ENCODE peak calls at places on chromosomes 2 and 18, in five cellular contexts. W is HL-60, T is transverse colon, H is GM12878, U is H1. P is an unnamed sample.

GRCh38 chr18:48988508-48989303 is 37.9 kb upstream of the SMAD7 start:
- DNase-seq in T (no peak), W (no peak), U (no peak), H (no peak), P (no peak)

GRCh38 chr2:105796131-105796638 is 51.5 kb downstream of the NCK2 start:
- DNase-seq in U (no peak), W (peak; percentile 84), H (no peak), T (no peak), P (no peak)

GRCh38 chr18:35729971-35730668 is 148.6 kb downstream of the GALNT1 start:
- DNase-seq in T (no peak), U (no peak), H (no peak), W (no peak), P (no peak)

GRCh38 chr2:177403822-177404221 is 11.2 kb downstream of the AGPS start:
- DNase-seq in W (no peak), U (no peak), T (no peak), H (no peak), P (no peak)

GRCh38 chr2:241968417-241968816 is 98.9 kb downstream of the RTP5 start:
- DNase-seq in U (no peak), T (no peak), H (no peak), W (no peak), P (no peak)

GRCh38 chr2:219662566-219662965 is 35.1 kb downstream of the SLC4A3 start:
- DNase-seq in W (no peak), U (no peak), T (no peak), H (no peak), P (no peak)

GRCh38 chr18:39184176-39184575 is 1618.6 kb upstream of the CELF4 start:
- DNase-seq in H (no peak), W (no peak), T (no peak), U (no peak), P (no peak)

GRCh38 chr2:237472187-237472712 is 14.8 kb upstream of the MLPH start:
- DNase-seq in H (no peak), W (no peak), T (no peak), U (no peak), P (no peak)

GRCh38 chr2:28036307-28036706 is 145.8 kb downstream of the BABAM2 start:
- DNase-seq in W (no peak), T (no peak), U (no peak), H (no peak), P (no peak)

GRCh38 chr2:196535742-196536141 is 103.8 kb upstream of the CCDC150 start:
- DNase-seq in T (no peak), W (no peak), U (no peak), H (no peak), P (no peak)

GRCh38 chr2:2812117-2812516 is 481.0 kb upstream of the MYT1L start:
- DNase-seq in H (no peak), T (no peak), U (no peak), W (no peak), P (no peak)

GRCh38 chr2:217978536-217979150 is 24.2 kb downstream of the TNS1 start:
- DNase-seq in W (no peak), T (no peak), H (no peak), U (no peak), P (no peak)
- TF ChIP-seq POLR2AphosphoS5 in W (no peak), T (no peak), H (no peak), U (no peak), P (no peak)

GRCh38 chr2:44682459-44682858 is 259.0 kb upstream of the SIX3 start:
- DNase-seq in W (no peak), U (no peak), H (no peak), T (no peak), P (no peak)
- TF ChIP-seq POLR2AphosphoS5 in W (no peak), U (no peak), H (no peak), T (no peak), P (no peak)

GRCh38 chr2:128585706-128586105 is 267.0 kb upstream of the HS6ST1 start:
- DNase-seq in W (no peak), H (no peak), U (no peak), T (no peak), P (no peak)
- TF ChIP-seq POLR2AphosphoS5 in W (no peak), H (no peak), U (no peak), T (no peak), P (no peak)

GRCh38 chr2:127064642-127065250 is 42.2 kb downstream of the BIN1 start:
- DNase-seq in W (peak; percentile 88), H (no peak), U (peak; percentile 43), T (peak; percentile 85), P (peak; percentile 84)
- TF ChIP-seq POLR2AphosphoS5 in W (peak; percentile 94), H (no peak), U (no peak), T (peak; percentile 73), P (peak; percentile 4)

DNA sequence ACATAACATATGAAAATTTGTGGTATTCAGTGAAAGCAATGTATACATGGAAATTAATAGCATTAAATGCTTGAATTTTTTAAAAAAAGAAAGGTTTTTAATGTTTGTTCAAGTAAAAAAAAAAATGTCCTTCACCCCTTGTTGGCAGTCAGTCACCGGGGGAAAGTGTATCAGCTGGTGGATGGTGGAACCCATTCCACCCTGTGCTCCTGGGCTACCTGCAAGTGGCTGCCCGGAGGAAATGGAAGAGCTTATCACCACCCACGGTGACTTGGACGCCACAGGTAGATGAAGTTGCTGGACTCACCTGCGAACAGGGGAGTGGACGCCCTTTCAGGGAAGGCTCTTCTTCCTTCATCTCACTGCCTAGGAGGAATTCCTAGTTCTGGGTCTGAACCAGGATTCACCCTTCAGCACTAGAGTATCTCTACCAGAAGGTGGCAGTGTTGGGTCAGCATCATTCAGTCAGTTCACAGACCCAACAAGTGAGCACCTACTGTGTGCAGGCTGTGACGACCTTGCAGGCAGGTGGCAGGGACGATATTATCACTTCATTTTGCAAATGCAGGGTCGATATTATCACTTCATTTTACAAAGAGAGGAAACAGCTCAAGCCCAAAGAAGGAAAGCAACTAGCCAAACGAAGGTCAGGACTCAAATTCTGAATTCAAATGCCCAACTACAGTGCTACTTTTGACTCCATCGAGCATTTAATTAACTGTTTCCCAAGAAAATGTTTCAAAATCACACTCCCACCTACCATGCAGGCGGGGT is 35.8 kb downstream of the CIB4 start:
- DNase-seq in H (peak; percentile 8), T (no peak), U (peak; percentile 36), W (peak; percentile 38), P (no peak)
- TF ChIP-seq POLR2AphosphoS5 in H (no peak), T (no peak), U (no peak), W (no peak), P (no peak)

GRCh38 chr2:226698671-226699070 is 100.9 kb downstream of the IRS1 start:
- DNase-seq in W (no peak), U (no peak), H (no peak), T (no peak), P (no peak)

GRCh38 chr2:226694910-226695309 is 104.7 kb downstream of the IRS1 start:
- DNase-seq in U (no peak), W (no peak), H (no peak), T (no peak), P (no peak)

GRCh38 chr2:226703501-226703900 is 96.1 kb downstream of the IRS1 start:
- DNase-seq in W (no peak), T (no peak), H (no peak), U (no peak), P (no peak)

GRCh38 chr2:226701052-226701451 is 98.6 kb downstream of the IRS1 start:
- DNase-seq in U (no peak), H (no peak), T (no peak), W (peak; percentile 76), P (no peak)

GRCh38 chr2:226699321-226699720 is 100.3 kb downstream of the IRS1 start:
- DNase-seq in H (no peak), W (no peak), U (no peak), T (peak; percentile 38), P (no peak)
- TF ChIP-seq POLR2AphosphoS5 in H (no peak), W (no peak), U (no peak), T (no peak), P (no peak)